ENCODE peak calls at places on chromosomes 1 and 21, in ten cellular contexts. Y is left ventricle myocardium inferior, E is fibroblast of the aortic adventitia, U is pancreas, B is bronchial epithelial cell, O is BE2C, S is AG10803, Z is mesothelial cell of epicardium, Q is cardiac fibroblast, G is tibial artery. N is an unnamed sample.

GRCh38 chr1:160260436-160261382 is 1.6 kb downstream of the DCAF8 start:
- DNase-seq in G (no peak), O (no peak), S (peak; percentile 82), U (no peak), Q (peak; percentile 92), E (peak; percentile 84), Z (no peak), Y (no peak), B (peak; percentile 31), N (peak; percentile 73)

GRCh38 chr1:110718452-110718851 is 43.7 kb upstream of the KCNA3 start:
- DNase-seq in Y (peak; percentile 62), Z (no peak), B (no peak), O (no peak), U (no peak), E (no peak), G (no peak), S (no peak), Q (no peak), N (no peak)

GRCh38 chr1:211525101-211525676 is 33.2 kb upstream of the RD3 start:
- DNase-seq in O (no peak), Q (no peak), U (no peak), Z (no peak), G (no peak), S (no peak), E (no peak), Y (no peak), B (no peak), N (no peak)

GRCh38 chr21:38910390-38911008 is 104.8 kb downstream of the ETS2 start:
- DNase-seq in U (no peak), Q (no peak), Z (no peak), E (no peak), G (no peak), S (no peak), B (peak; percentile 92), Y (no peak), O (no peak), N (no peak)

GRCh38 chr1:168665975-168666374 is 63.0 kb downstream of the DPT start:
- DNase-seq in S (no peak), E (no peak), G (no peak), Q (no peak), U (no peak), B (no peak), Z (no peak), Y (no peak), O (no peak), N (no peak)

GRCh38 chr1:42942444-42942843 is 16.2 kb downstream of the SLC2A1 start:
- DNase-seq in S (no peak), Q (no peak), Z (no peak), E (no peak), U (no peak), Y (no peak), B (no peak), G (no peak), O (no peak), N (no peak)

GRCh38 chr1:111565079-111565478 is 54.5 kb upstream of the RAP1A start:
- DNase-seq in O (no peak), S (peak; percentile 86), B (peak; percentile 66), Y (no peak), Q (peak; percentile 98), E (peak; percentile 91), Z (no peak), U (no peak), G (no peak), N (peak; percentile 91)

GRCh38 chr1:30966690-30967369 is 58.3 kb upstream of the SDC3 start:
- DNase-seq in S (peak; percentile 58), Z (no peak), Y (no peak), O (peak; percentile 76), U (no peak), E (peak; percentile 82), Q (peak; percentile 85), B (peak; percentile 43), G (no peak), N (peak; percentile 57)

DNA sequence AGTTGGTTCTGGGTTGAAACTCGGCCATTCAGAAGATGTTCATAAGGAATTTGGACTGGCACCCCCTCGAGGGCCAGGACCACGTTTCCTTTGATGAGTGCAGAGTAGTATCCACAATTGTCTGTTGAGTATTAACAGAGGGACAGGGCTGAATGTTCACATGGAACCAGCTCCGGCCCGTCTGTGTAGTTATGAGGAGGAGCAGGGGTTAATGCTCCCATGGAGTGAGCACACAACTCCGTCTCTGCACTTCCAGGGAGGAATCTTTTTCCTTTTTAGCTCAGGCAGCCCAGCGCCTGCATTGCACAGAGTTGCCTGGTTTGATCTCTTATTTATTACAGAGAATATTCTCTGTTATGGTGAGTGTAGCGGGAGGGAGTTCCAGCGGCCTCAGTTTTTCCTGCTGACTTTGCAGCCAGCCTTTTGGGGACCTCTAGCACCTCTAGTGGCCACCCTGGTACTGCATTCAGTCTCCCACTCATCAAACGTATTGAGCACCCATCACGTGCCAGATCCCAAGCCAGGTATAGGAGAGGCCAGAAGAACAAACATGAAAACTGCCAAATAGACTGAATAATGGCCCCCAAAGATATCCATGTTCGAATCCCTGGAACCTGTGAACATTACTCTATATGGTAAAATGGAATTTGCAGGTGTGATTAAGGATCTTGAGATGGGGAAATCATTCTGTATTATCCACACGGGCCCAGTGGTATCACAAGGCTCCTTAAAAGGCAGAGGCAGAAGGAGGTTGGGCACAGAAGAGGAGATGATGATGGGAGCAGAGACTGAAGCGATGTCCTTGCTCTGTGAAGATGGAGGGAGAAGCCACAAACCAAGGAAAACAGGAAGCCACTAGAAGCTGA is 167.7 kb upstream of the CSF3R start:
- DNase-seq in O (peak; percentile 61), Q (peak; percentile 54), G (peak; percentile 70), Z (peak; percentile 77), Y (peak; percentile 36), S (peak; percentile 36), U (peak; percentile 73), B (peak; percentile 51), E (peak; percentile 48), N (peak; percentile 36)
- TF ChIP-seq CTCF in O (peak; percentile 82), Q (peak; percentile 89), G (peak; percentile 60), Z (peak; percentile 83), Y (peak; percentile 94), S (peak; percentile 88), U (peak; percentile 84), B (peak; percentile 90), E (peak; percentile 97), N (peak; percentile 82)

DNA sequence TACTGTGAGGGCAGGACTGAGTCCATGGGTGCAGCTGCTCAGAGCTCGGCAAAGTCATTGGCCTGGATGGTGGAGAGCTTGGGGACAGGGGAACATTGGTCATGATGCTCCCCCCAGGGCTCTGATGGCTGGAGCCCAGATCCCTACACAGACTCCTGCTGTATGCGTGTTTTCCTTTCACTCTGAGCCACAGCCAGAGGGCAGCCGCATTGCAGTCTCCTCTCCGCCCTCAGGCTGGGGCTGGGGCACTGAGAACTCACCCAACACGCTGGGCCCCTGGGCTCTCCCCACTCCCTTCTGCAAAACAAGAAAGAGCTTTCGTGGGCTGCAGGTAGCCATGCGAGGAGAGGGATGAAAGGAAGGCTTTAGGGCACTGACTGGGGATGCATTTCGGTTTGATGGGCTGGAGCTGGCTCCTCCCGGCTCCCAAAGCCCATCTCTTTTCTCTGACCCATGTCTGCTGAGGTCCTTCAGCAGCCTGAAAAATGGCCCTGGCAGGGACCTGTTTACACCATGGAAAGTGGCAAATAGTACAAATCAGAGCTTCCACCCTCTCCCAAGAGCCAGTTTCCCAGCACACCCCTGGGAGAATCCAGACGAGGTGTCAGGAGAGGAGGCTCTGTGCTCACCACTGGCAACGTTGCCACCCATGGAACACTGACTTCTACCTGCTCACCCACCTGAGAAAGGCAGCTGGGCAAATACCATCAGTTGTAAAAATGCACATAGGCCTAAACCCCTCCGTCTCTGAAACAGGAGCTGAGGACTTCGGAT is 43.9 kb downstream of the CAPN2 start:
- DNase-seq in S (no peak), O (no peak), Q (no peak), E (no peak), Z (no peak), U (no peak), Y (no peak), B (no peak), G (no peak), N (no peak)
- TF ChIP-seq CTCF in S (no peak), O (no peak), Q (no peak), E (no peak), Z (no peak), U (no peak), Y (no peak), B (no peak), G (no peak), N (no peak)

GRCh38 chr1:38612956-38613355 is 246.6 kb downstream of the RRAGC start:
- DNase-seq in O (no peak), Q (no peak), S (no peak), G (no peak), E (no peak), Z (no peak), B (no peak), U (no peak), Y (no peak), N (no peak)

GRCh38 chr1:38616846-38617245 is 242.7 kb downstream of the RRAGC start:
- DNase-seq in E (no peak), B (no peak), O (no peak), Z (no peak), G (no peak), Q (no peak), Y (no peak), S (no peak), U (no peak), N (no peak)

GRCh38 chr1:38614861-38615260 is 244.7 kb downstream of the RRAGC start:
- DNase-seq in U (no peak), G (no peak), Z (no peak), B (no peak), Q (no peak), E (no peak), S (no peak), O (no peak), Y (no peak), N (no peak)

GRCh38 chr1:38613996-38614395 is 245.6 kb downstream of the RRAGC start:
- DNase-seq in Q (no peak), G (no peak), S (no peak), U (no peak), O (no peak), B (no peak), Y (peak; percentile 40), E (no peak), Z (no peak), N (no peak)

GRCh38 chr1:38615680-38616079 is 243.9 kb downstream of the RRAGC start:
- DNase-seq in S (no peak), Q (no peak), E (no peak), Z (no peak), Y (no peak), B (no peak), G (no peak), O (no peak), U (no peak), N (no peak)
- TF ChIP-seq CTCF in S (no peak), Q (no peak), E (no peak), Z (no peak), Y (no peak), B (peak; percentile 14), G (no peak), O (peak; percentile 18), U (no peak), N (peak; percentile 19)

DNA sequence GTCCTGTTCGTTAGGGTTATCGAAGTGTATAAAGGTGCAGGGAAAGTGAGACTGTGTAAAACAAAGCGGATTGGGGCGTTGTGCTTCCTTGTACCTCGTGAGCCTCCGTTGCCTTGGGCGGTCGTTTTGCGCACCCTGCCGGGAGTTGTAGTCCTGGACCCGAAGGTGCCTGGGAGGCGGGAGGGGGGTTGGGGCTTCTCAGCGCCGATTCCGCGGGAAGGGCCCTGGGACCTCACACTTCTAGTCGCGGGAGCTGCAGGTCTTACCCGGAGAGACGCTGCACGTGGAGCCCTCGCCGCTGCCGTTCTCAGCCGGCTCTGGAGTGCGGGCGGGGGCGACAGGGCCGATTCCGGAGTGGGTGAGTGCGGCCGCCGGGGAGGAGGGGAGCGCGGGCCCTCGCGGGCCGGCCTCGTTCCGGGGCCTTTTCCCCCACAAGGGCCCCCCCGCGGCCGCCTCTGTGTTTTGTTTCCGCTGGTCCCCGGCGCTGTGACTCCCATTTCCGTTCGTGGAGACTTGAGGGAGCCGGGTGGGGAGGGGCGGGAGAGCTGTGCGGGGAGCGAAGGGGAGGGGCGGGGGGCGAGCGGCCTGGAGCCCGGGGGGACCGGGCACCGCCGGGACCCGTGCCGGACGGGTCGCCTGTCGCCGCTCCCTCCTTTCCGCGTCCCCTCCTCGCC is 586 bp downstream of the GABPA start:
- DNase-seq in E (peak; percentile 70), Q (peak; percentile 85), Z (peak; percentile 88), G (peak; percentile 95), O (peak; percentile 93), U (peak; percentile 89), S (peak; percentile 86), Y (peak; percentile 91), B (peak; percentile 40), N (peak; percentile 73)
- TF ChIP-seq CTCF in E (peak; percentile 40), Q (peak; percentile 9), Z (no peak), G (peak; percentile 19), O (peak; percentile 13), U (no peak), S (peak; percentile 2), Y (no peak), B (no peak), N (no peak)